ENCODE peak calls at places on chromosomes 3 and 15, in eight cellular contexts. V is bronchial epithelial cell, W is endodermal cell, M is GM10248, I is progenitor cell of endocrine pancreas, H is HFF-Myc, N is fibroblast of lung, G is WTC11. T is an unnamed sample.

GRCh38 chr3:169744332-169745054 is 20.4 kb downstream of the TERC start:
- DNase-seq in V (peak), W (no peak), M (no peak), I (no peak), H (no peak), N (peak), G (no peak), T (no peak)

GRCh38 chr15:51281368-51281967 is 56.9 kb downstream of the CYP19A1 start:
- DNase-seq in V (peak), W (peak), M (peak), I (peak), H (no peak), N (peak), G (peak), T (peak)

GRCh38 chr3:192128060-192128459 is 599.3 kb downstream of the FGF12 start:
- DNase-seq in V (no peak), W (no peak), M (no peak), I (no peak), H (no peak), N (no peak), G (no peak), T (no peak)

GRCh38 chr3:73447118-73447517 is 177.6 kb downstream of the PDZRN3 start:
- DNase-seq in V (no peak), W (no peak), M (no peak), I (no peak), H (no peak), N (no peak), G (no peak), T (no peak)

GRCh38 chr15:99096894-99097426 is 7.9 kb upstream of the SYNM start:
- DNase-seq in V (no peak), W (no peak), M (no peak), I (no peak), H (no peak), N (no peak), G (no peak), T (no peak)

GRCh38 chr3:111712294-111713180 is 117.4 kb upstream of the ZBED2 start:
- DNase-seq in V (peak), W (no peak), M (no peak), I (no peak), H (no peak), N (peak), G (no peak), T (peak)

GRCh38 chr15:62809106-62809967 is 233.2 kb upstream of the TPM1 start:
- DNase-seq in V (peak), W (no peak), M (no peak), I (no peak), H (no peak), N (peak), G (no peak), T (no peak)

GRCh38 chr3:11498646-11499045 is 145.1 kb downstream of the VGLL4 start:
- DNase-seq in V (peak), W (no peak), M (no peak), I (no peak), H (no peak), N (peak), G (no peak), T (no peak)

GRCh38 chr15:59322056-59322755 is 50.5 kb downstream of the MYO1E start:
- DNase-seq in V (no peak), W (no peak), M (no peak), I (no peak), H (no peak), N (no peak), G (no peak), T (no peak)

GRCh38 chr3:47008258-47008671 is 28.8 kb downstream of the NBEAL2 start:
- DNase-seq in V (no peak), W (no peak), M (no peak), I (no peak), H (no peak), N (no peak), G (no peak), T (no peak)

GRCh38 chr3:161475905-161476304 is 20.7 kb upstream of the OTOL1 start:
- DNase-seq in V (peak), W (no peak), M (no peak), I (no peak), H (no peak), N (peak), G (no peak), T (no peak)

GRCh38 chr15:22229971-22230815 is 149.9 kb downstream of the OR4M2 start:
- DNase-seq in V (no peak), W (no peak), M (no peak), I (no peak), H (no peak), N (no peak), G (no peak), T (no peak)

GRCh38 chr15:58357529-58358476 is 74.0 kb upstream of the LIPC start:
- DNase-seq in V (peak), W (peak), M (no peak), I (no peak), H (no peak), N (peak), G (no peak), T (no peak)

GRCh38 chr15:45377630-45378148 is 655 bp downstream of the GATM start:
- DNase-seq in V (no peak), W (peak), M (no peak), I (no peak), H (no peak), N (no peak), G (peak), T (peak)

GRCh38 chr15:101105059-101105851 is 146.6 kb downstream of the CHSY1 start:
- DNase-seq in V (peak), W (no peak), M (no peak), I (no peak), H (no peak), N (peak), G (no peak), T (no peak)

GRCh38 chr3:168895419-168895818 is 768.1 kb downstream of the MECOM start:
- DNase-seq in V (no peak), W (no peak), M (no peak), I (no peak), H (no peak), N (no peak), G (no peak), T (no peak)

GRCh38 chr3:16723994-16724393 is 118.8 kb upstream of the DAZL start:
- DNase-seq in V (peak), W (peak), M (no peak), I (no peak), H (no peak), N (peak), G (no peak), T (no peak)

GRCh38 chr3:10532939-10533730 is 27.7 kb upstream of the ATP2B2 start:
- DNase-seq in V (no peak), W (peak), M (no peak), I (no peak), H (no peak), N (no peak), G (no peak), T (no peak)

GRCh38 chr15:51718745-51719144 is 18.7 kb downstream of the LYSMD2 start:
- DNase-seq in V (no peak), W (no peak), M (no peak), I (no peak), H (no peak), N (no peak), G (no peak), T (no peak)

GRCh38 chr15:67127925-67128324 is 62.5 kb downstream of the SMAD3 start:
- DNase-seq in V (peak), W (peak), M (no peak), I (no peak), H (peak), N (peak), G (no peak), T (no peak)

GRCh38 chr3:53725308-53725995 is 120.8 kb downstream of the CHDH start:
- DNase-seq in V (no peak), W (no peak), M (no peak), I (no peak), H (no peak), N (no peak), G (no peak), T (no peak)

GRCh38 chr3:158713094-158713499 is 19.2 kb downstream of the RARRES1 start:
- DNase-seq in V (no peak), W (peak), M (no peak), I (no peak), H (no peak), N (peak), G (no peak), T (no peak)

GRCh38 chr3:40992023-40992422 is 207.3 kb upstream of the CTNNB1 start:
- DNase-seq in V (peak), W (no peak), M (no peak), I (no peak), H (no peak), N (no peak), G (no peak), T (no peak)

GRCh38 chr15:77866186-77866585 is 211.3 kb downstream of the TBC1D2B start:
- DNase-seq in V (no peak), W (no peak), M (no peak), I (no peak), H (no peak), N (no peak), G (no peak), T (no peak)

GRCh38 chr15:67531379-67532059 is 10.6 kb downstream of the C15orf61 start:
- DNase-seq in V (peak), W (no peak), M (no peak), I (no peak), H (no peak), N (peak), G (no peak), T (no peak)

GRCh38 chr3:160218141-160218540 is 7.1 kb upstream of the C3orf80 start:
- DNase-seq in V (no peak), W (no peak), M (no peak), I (no peak), H (no peak), N (no peak), G (no peak), T (no peak)

GRCh38 chr3:87206070-87206469 is 21.0 kb upstream of the CHMP2B start:
- DNase-seq in V (peak), W (no peak), M (no peak), I (no peak), H (peak), N (peak), G (no peak), T (no peak)

GRCh38 chr3:194730369-194730768 is 44.7 kb downstream of the FAM43A start:
- DNase-seq in V (peak), W (no peak), M (no peak), I (no peak), H (no peak), N (peak), G (no peak), T (peak)

GRCh38 chr3:197136744-197137143 is 107.1 kb upstream of the MELTF start:
- DNase-seq in V (no peak), W (no peak), M (no peak), I (no peak), H (no peak), N (no peak), G (no peak), T (no peak)

GRCh38 chr15:85504739-85505676 is 124.6 kb downstream of the AKAP13 start:
- DNase-seq in V (peak), W (peak), M (peak), I (no peak), H (peak), N (peak), G (no peak), T (peak)

GRCh38 chr3:170542704-170543103 is 43.2 kb downstream of the SLC7A14 start:
- DNase-seq in V (peak), W (no peak), M (no peak), I (no peak), H (no peak), N (peak), G (no peak), T (no peak)

GRCh38 chr3:27740854-27741253 is 18.7 kb upstream of the EOMES start:
- DNase-seq in V (no peak), W (no peak), M (no peak), I (no peak), H (no peak), N (no peak), G (no peak), T (no peak)

GRCh38 chr15:86935841-86936240 is 856.2 kb downstream of the AGBL1 start:
- DNase-seq in V (no peak), W (peak), M (no peak), I (no peak), H (no peak), N (no peak), G (peak), T (no peak)

GRCh38 chr15:89647191-89647851 is 7.9 kb downstream of the KIF7 start:
- DNase-seq in V (peak), W (peak), M (peak), I (peak), H (no peak), N (peak), G (peak), T (peak)

GRCh38 chr15:31867536-31868442 is 162.5 kb upstream of the CHRNA7 start:
- DNase-seq in V (peak), W (peak), M (peak), I (peak), H (peak), N (peak), G (peak), T (peak)

GRCh38 chr15:31870336-31871158 is 159.8 kb upstream of the CHRNA7 start:
- DNase-seq in V (peak), W (peak), M (peak), I (peak), H (peak), N (peak), G (peak), T (peak)

GRCh38 chr15:31869640-31870335 is 160.5 kb upstream of the CHRNA7 start:
- DNase-seq in V (no peak), W (no peak), M (no peak), I (no peak), H (no peak), N (no peak), G (peak), T (peak)

GRCh38 chr15:31871887-31872281 is 158.4 kb upstream of the CHRNA7 start:
- DNase-seq in V (no peak), W (no peak), M (no peak), I (no peak), H (no peak), N (no peak), G (no peak), T (no peak)

DNA sequence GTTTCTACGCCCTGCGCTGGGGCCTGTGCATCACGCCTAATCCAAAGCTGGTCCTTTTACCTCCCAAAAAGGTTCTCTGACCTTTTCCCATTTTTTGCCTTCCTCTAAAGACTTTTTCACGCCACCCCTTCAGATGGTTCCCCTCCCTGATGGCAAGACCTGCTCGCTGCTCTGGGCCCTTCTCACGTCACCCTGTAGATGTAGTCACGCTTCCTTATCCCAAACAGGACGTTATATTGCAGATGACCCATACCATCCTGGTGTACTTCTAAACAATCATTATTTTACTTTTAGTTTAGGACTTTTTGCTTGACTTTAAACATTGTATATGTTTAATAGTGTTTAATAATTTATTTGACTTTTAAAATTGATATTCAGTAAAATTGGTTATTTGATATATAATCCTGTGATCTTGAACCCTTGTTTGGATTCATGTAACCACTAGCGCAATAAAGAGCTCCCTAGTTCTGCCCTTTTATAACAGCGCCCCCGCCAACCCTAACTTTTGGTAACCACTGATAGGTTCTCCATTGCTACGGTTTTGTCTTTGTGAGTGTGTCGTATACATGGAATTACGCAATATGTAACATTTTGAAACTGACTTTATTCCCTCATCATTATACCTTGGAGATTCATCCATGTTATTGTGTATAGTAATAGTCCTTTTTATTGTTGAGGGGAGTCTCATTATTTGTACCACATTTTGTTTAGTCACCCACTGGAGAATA is 159.0 kb upstream of the CHRNA7 start:
- DNase-seq in V (peak), W (no peak), M (no peak), I (no peak), H (no peak), N (no peak), G (no peak), T (no peak)
- TF ChIP-seq CTCF in V (no peak), W (peak), M (no peak), I (no peak), H (no peak), N (no peak), G (no peak), T (no peak)

GRCh38 chr3:24495334-24495994 is 814 bp upstream of the THRB start:
- DNase-seq in V (no peak), W (peak), M (no peak), I (peak), H (no peak), N (no peak), G (peak), T (peak)
- TF ChIP-seq CTCF in V (peak), W (peak), M (no peak), I (peak), H (no peak), N (no peak), G (no peak), T (no peak)

DNA sequence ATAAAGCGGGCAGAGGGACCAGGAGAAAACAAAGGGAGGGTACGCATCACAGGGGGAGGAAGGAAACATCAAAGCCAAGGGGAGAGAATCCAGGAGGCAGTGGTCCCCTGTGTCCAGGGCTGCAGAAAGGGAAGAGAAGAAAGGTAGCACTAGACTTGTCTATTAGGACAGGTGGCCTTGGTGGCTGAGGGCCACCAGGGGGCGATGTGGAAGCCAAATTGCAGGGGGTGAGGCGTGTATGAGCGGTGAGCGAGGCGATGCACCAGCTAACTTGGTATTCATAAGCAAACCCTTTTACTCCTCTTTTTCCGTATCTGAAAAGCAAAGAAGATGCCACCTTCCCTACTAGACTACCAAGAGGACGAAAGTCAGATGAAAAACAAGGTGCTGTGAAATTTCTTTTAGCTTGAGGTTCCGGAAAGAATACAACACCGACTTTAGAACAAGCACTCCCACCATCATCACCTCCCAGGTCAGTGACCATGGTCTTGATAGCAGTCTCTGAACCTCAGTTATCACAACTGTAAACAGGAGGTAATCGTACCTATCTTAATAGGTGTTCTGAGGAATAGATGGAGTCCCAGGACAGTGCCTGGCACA is 654.4 kb upstream of the ADAMTS9 start:
- DNase-seq in V (peak), W (peak), M (peak), I (peak), H (no peak), N (peak), G (peak), T (peak)
- TF ChIP-seq CTCF in V (peak), W (peak), M (peak), I (peak), H (peak), N (peak), G (peak), T (peak)

GRCh38 chr3:94032187-94032586 is 3.8 kb upstream of the STX19 start:
- DNase-seq in V (no peak), W (no peak), M (no peak), I (no peak), H (no peak), N (peak), G (no peak), T (no peak)

GRCh38 chr3:94036909-94037507 is 8.6 kb upstream of the STX19 start:
- DNase-seq in V (peak), W (no peak), M (peak), I (no peak), H (peak), N (peak), G (no peak), T (no peak)
- TF ChIP-seq CTCF in V (peak), W (peak), M (peak), I (peak), H (peak), N (peak), G (peak), T (peak)

GRCh38 chr3:128409621-128410581 is 56.8 kb downstream of the DNAJB8 start:
- DNase-seq in V (no peak), W (no peak), M (no peak), I (no peak), H (no peak), N (no peak), G (no peak), T (no peak)

GRCh38 chr3:128410669-128411573 is 55.8 kb downstream of the DNAJB8 start:
- DNase-seq in V (no peak), W (no peak), M (no peak), I (no peak), H (no peak), N (no peak), G (no peak), T (no peak)

GRCh38 chr3:128407986-128408692 is 58.6 kb downstream of the DNAJB8 start:
- DNase-seq in V (no peak), W (no peak), M (no peak), I (no peak), H (no peak), N (no peak), G (no peak), T (no peak)

GRCh38 chr3:128407247-128407646 is 59.4 kb downstream of the DNAJB8 start:
- DNase-seq in V (no peak), W (no peak), M (no peak), I (no peak), H (no peak), N (no peak), G (no peak), T (no peak)

DNA sequence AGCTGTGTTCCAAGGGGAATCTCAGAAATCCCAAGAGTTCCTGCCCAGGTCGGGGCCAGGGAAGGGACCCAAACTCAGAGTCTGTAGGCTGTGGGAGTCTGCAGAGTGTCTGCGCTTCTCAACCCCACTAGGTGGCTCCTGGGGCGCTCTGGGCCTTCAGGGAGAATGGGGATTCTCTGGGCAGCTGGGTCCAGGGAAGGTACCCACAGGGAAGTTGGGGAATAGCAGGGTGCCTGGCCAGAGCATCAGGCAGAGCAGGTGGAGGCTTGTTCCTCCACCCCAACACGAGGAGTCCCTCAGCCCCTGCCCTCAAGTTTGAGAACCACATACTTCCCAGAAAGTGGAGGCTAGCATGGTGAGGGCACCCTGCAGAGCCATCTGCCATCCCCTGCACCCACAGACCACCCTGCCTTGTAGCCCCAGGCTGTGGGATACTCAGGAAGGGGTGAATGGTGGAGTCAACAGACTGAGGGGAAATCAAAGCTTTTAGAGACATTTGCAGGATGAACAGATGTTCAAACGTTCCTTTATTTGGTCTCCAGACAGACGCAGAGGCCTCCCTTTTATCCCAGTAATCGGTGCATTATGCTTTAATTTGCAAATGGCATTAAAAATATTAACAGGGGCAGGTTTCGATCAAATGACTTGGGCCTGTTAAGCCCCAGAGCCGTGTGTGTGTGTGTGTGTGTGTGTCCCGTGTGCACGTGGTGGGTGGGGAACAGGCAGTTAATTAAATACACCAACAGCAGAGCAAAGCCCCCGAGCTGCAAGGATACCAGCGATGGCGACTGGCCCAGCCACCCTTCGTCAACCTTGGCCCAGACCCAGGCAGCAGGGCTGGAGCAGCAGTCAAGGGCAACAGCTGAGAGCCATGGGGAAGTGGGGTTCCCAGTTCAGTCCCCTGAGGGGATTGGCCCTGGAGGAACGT is 57.7 kb downstream of the DNAJB8 start:
- DNase-seq in V (no peak), W (peak), M (no peak), I (no peak), H (no peak), N (no peak), G (peak), T (no peak)
- TF ChIP-seq CTCF in V (no peak), W (peak), M (no peak), I (no peak), H (peak), N (no peak), G (no peak), T (no peak)

T was measured in nephron progenitor cell.